ENCODE peak calls at places on chromosome 12, in nine cellular contexts. D is Calu3, P is fibroblast of the aortic adventitia, E is IMR-90, B is colonic mucosa, K is kidney, S is HFFc6, T is upper lobe of right lung, F is nephron progenitor cell. H is an unnamed sample.
A peak's percentile ranks its signal among the peaks of the same experiment; 100 is the strongest.

GRCh38 chr12:71169286-71169685 is 11.5 kb upstream of the TSPAN8 start:
- DNase-seq in K (no peak), E (no peak), S (no peak), T (no peak), P (peak; percentile 55), F (no peak), B (no peak), D (no peak), H (no peak)

GRCh38 chr12:13135336-13136178 is 32.1 kb upstream of the GSG1 start:
- DNase-seq in P (peak; percentile 61), B (no peak), D (peak; percentile 91), S (peak; percentile 92), F (no peak), K (peak; percentile 96), E (peak; percentile 83), T (peak; percentile 93), H (no peak)

GRCh38 chr12:92144045-92144630 is 1.5 kb downstream of the BTG1 start:
- DNase-seq in S (peak; percentile 98), K (peak; percentile 76), F (peak; percentile 65), T (peak; percentile 67), D (peak; percentile 74), B (peak; percentile 84), P (peak; percentile 96), E (peak; percentile 99), H (peak; percentile 55)

GRCh38 chr12:90958995-90959394 is 4.0 kb upstream of the CCER1 start:
- DNase-seq in F (no peak), E (peak; percentile 31), S (peak; percentile 13), B (no peak), D (no peak), K (no peak), T (no peak), P (peak; percentile 52), H (no peak)

GRCh38 chr12:56304276-56304675 is 4.1 kb upstream of the CS start:
- DNase-seq in E (no peak), T (no peak), S (no peak), P (no peak), F (no peak), D (no peak), K (no peak), B (no peak), H (no peak)

GRCh38 chr12:23528316-23528715 is 421.2 kb downstream of the SOX5 start:
- DNase-seq in B (no peak), D (no peak), K (no peak), S (no peak), F (no peak), P (no peak), E (no peak), T (no peak), H (no peak)

GRCh38 chr12:92942905-92943304 is 13.8 kb upstream of the EEA1 start:
- DNase-seq in D (peak; percentile 11), B (no peak), S (peak; percentile 39), P (peak; percentile 97), E (peak; percentile 84), F (no peak), T (no peak), K (no peak), H (no peak)

GRCh38 chr12:46365951-46366379 is 6.6 kb downstream of the SLC38A2 start:
- DNase-seq in T (no peak), B (no peak), E (no peak), S (no peak), K (no peak), D (no peak), P (peak; percentile 42), F (no peak), H (no peak)

GRCh38 chr12:105960319-105961076 is 178.3 kb downstream of the NUAK1 start:
- DNase-seq in K (peak; percentile 76), P (no peak), E (no peak), B (no peak), D (peak; percentile 23), S (no peak), T (no peak), F (no peak), H (no peak)

GRCh38 chr12:30823140-30823669 is 68.5 kb upstream of the CAPRIN2 start:
- DNase-seq in D (no peak), F (peak; percentile 68), K (peak; percentile 77), P (peak; percentile 5), S (no peak), E (no peak), T (peak; percentile 72), B (peak; percentile 44), H (peak; percentile 45)

GRCh38 chr12:116636636-116637519 is 77.7 kb downstream of the MAP1LC3B2 start:
- DNase-seq in T (no peak), K (no peak), E (no peak), P (no peak), S (no peak), D (no peak), B (no peak), F (no peak), H (no peak)

GRCh38 chr12:51922762-51923505 is 15.6 kb downstream of the ACVRL1 start:
- DNase-seq in K (no peak), S (peak; percentile 22), F (no peak), B (peak; percentile 65), E (peak; percentile 79), D (no peak), P (peak; percentile 84), T (no peak), H (no peak)

GRCh38 chr12:124399622-124400021 is 104.7 kb downstream of the RFLNA start:
- DNase-seq in B (peak; percentile 64), T (no peak), D (peak; percentile 44), P (no peak), S (no peak), K (no peak), E (no peak), F (peak; percentile 63), H (peak; percentile 86)

GRCh38 chr12:105922670-105923102 is 216.1 kb downstream of the NUAK1 start:
- DNase-seq in D (no peak), T (no peak), P (peak; percentile 38), E (peak; percentile 91), F (no peak), B (no peak), S (peak; percentile 76), K (no peak), H (no peak)

GRCh38 chr12:48351022-48351708 is 446 bp upstream of the ZNF641 start:
- DNase-seq in B (peak; percentile 68), S (peak; percentile 35), K (no peak), T (no peak), D (peak; percentile 61), E (peak; percentile 59), F (no peak), P (peak; percentile 76), H (no peak)

GRCh38 chr12:60257063-60257462 is 661.2 kb downstream of the SLC16A7 start:
- DNase-seq in D (peak; percentile 36), E (peak; percentile 86), T (no peak), P (peak; percentile 88), F (no peak), S (peak; percentile 64), B (no peak), K (no peak), H (no peak)
- TF ChIP-seq CTCF in D (no peak), E (peak; percentile 47), T (no peak), P (peak; percentile 23), F (no peak), S (peak; percentile 47), B (no peak), K (no peak), H (no peak)

DNA sequence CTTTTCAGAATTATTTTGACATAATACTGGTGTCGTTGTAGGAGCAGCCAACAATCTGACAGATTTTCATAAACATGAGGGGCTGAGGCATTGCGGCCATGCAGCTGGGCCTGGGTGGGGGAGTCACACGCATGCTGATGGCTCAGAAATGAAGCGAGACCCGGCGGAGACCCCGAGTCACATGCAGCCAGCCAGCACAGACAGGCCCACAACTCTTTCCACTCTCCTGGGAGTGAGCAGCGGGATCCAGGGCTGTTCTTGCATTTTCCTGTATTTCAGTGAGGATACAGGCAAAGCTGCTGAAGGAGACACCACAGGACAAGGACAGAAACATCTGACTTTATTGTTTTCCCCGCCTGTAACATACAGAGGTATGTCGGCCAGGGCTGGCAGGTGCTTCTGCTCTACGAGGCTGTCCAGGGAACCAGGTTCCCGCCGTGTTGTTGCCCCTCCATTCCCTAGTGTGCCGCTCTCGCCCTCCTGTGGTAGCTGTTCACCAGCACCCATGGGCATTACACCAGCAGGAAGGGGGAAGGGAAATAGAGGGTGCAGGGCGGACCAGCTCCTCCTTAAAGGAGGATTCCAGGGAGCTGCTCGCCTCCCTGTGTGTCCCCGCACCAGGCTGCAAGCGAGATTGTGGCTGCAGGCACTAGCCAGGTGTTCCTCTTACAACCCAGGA is 30.5 kb downstream of the FZD10 start:
- DNase-seq in D (no peak), P (no peak), F (no peak), E (no peak), K (no peak), T (no peak), S (no peak), B (no peak), H (no peak)
- TF ChIP-seq CTCF in D (no peak), P (no peak), F (no peak), E (no peak), K (no peak), T (no peak), S (no peak), B (no peak), H (no peak)

GRCh38 chr12:25195056-25195971 is at the start of the genes DNAI7 and ETFRF1:
- DNase-seq in P (peak; percentile 90), K (peak; percentile 99), B (peak; percentile 99), E (peak; percentile 92), F (peak; percentile 100), T (peak; percentile 100), S (peak; percentile 95), D (peak; percentile 99), H (peak; percentile 90)
- TF ChIP-seq CTCF in P (peak; percentile 5), K (no peak), B (no peak), E (no peak), F (no peak), T (no peak), S (no peak), D (no peak), H (no peak)

GRCh38 chr12:76240281-76240680 is 107.9 kb downstream of the BBS10 start:
- DNase-seq in D (no peak), B (no peak), F (no peak), S (no peak), P (no peak), E (no peak), K (no peak), T (no peak), H (no peak)

GRCh38 chr12:76238688-76239087 is 109.5 kb downstream of the BBS10 start:
- DNase-seq in B (no peak), P (no peak), F (no peak), T (no peak), E (no peak), K (no peak), D (no peak), S (no peak), H (no peak)

GRCh38 chr12:76244298-76244697 is 103.9 kb downstream of the BBS10 start:
- DNase-seq in E (no peak), K (no peak), B (no peak), S (no peak), D (no peak), P (peak; percentile 64), F (no peak), T (no peak), H (no peak)

GRCh38 chr12:76242813-76243540 is 105.2 kb downstream of the BBS10 start:
- DNase-seq in B (no peak), K (no peak), T (no peak), E (peak; percentile 75), F (no peak), P (peak; percentile 67), S (peak; percentile 60), D (no peak), H (no peak)

DNA sequence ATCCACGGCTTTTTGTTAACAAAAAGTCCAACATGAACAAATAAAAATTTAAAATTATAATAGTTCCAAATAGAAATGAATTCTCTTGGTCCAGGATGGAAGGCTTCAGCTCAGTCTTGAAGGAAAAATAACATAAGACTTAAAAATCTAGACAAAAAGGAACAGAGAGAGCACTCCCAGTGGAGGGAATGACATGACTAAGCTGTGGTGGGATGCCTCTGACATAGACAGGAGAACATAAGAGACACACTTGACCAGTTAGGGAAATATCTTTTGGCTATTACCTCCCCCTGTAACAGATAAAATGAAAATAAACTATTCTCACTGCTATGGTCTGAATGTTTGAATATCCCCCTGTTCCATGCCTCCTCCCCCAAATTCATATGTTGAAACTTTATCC is 106.8 kb downstream of the BBS10 start:
- DNase-seq in E (peak; percentile 48), K (no peak), D (no peak), S (no peak), B (no peak), T (no peak), F (no peak), P (no peak), H (no peak)
- TF ChIP-seq CTCF in E (peak; percentile 18), K (no peak), D (no peak), S (no peak), B (no peak), T (no peak), F (no peak), P (no peak), H (no peak)

H was measured in GM13977.